ENCODE peak calls at places on chromosomes 2 and 18, in five cellular contexts. B, E, F, L and N are unnamed samples.

GRCh38 chr2:222561817-222562424 is 94.0 kb downstream of the FARSB start:
- DNase-seq in B (peak), E (peak), F (peak), L (no peak), N (peak)

GRCh38 chr2:12463189-12463588 is 253.5 kb upstream of the TRIB2 start:
- DNase-seq in B (no peak), E (no peak), F (no peak), L (no peak), N (no peak)

GRCh38 chr18:11021477-11021876 is 127.9 kb downstream of the PIEZO2 start:
- DNase-seq in B (no peak), E (no peak), F (no peak), L (no peak), N (no peak)

GRCh38 chr2:146370821-146371220 is 1474.0 kb upstream of the ACVR2A start:
- DNase-seq in B (peak), E (no peak), F (no peak), L (no peak), N (no peak)

GRCh38 chr2:138274421-138275291 is 226.9 kb upstream of the SPOPL start:
- DNase-seq in B (peak), E (no peak), F (no peak), L (peak), N (no peak)

GRCh38 chr2:112048887-112049286 is 6.2 kb upstream of the TMEM87B start:
- DNase-seq in B (peak), E (no peak), F (no peak), L (peak), N (no peak)

GRCh38 chr2:3648652-3649177 is 9.3 kb upstream of the ALLC start:
- DNase-seq in B (no peak), E (no peak), F (no peak), L (no peak), N (no peak)

GRCh38 chr2:165573534-165574461 is 104.3 kb downstream of the CSRNP3 start:
- DNase-seq in B (peak), E (peak), F (peak), L (no peak), N (peak)

GRCh38 chr2:159879061-159879604 is 81.1 kb upstream of the CD302 start:
- DNase-seq in B (peak), E (no peak), F (no peak), L (no peak), N (no peak)

GRCh38 chr2:144682248-144682647 is 162.3 kb upstream of the ZEB2 start:
- DNase-seq in B (no peak), E (no peak), F (no peak), L (no peak), N (no peak)

GRCh38 chr18:13452851-13453524 is 234.4 kb downstream of the LDLRAD4 start:
- DNase-seq in B (no peak), E (no peak), F (no peak), L (no peak), N (no peak)

GRCh38 chr2:238259085-238260020 is 19.5 kb upstream of the HES6 start:
- DNase-seq in B (no peak), E (no peak), F (peak), L (no peak), N (no peak)

GRCh38 chr18:78479443-78479842 is 500.2 kb upstream of the SALL3 start:
- DNase-seq in B (no peak), E (no peak), F (no peak), L (no peak), N (no peak)
- TF ChIP-seq CTCF in B (no peak), E (no peak), F (no peak), L (no peak), N (no peak)

DNA sequence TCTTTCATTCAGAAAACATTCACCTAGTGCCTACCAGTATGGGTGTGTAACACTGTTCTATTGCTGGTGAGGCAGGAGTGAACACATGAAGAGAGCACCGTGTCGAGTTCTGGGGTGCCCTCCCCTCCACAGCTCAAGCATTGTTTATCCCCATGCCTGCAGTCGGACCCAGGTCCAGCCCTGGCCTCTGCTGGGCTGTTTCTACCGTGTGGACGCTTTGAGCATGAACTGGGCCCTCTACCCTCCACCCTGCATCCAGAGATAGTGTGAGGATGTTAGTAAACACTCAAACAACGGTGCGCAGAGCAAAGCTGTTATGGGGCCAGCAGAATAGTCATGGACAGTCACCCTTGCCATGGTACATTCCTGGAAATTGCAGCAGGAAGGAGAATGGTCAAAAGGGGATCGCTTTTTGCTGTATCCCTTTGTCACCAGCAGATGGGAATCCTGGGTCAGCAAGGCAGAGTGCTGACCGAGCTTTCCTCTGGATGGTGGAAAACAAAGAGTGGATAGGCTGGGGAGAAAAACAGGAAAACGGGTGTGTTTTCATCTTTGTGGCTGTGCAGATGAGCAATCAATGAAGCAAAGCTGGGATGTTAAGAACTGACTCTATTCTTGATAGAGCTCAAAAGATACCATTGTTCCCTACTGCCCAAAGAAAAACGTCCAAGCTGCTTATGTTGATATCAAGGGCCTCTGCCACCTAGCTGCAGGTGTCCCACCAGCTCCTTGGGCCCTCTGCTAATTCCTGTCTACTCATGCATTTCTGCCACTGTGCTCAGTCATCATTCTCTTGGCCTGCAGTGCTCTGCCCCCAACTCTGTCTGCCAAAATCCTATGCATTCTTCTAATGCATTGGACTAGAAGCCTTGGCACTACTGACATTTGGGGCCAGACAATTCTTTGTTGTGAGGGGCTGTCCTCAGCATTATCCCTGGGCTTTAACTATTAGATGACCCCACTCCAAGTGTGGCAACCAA is 38.7 kb downstream of the REEP1 start:
- DNase-seq in B (no peak), E (peak), F (peak), L (no peak), N (peak)
- TF ChIP-seq CTCF in B (no peak), E (no peak), F (peak), L (peak), N (peak)

GRCh38 chr18:6044773-6045172 is 149.5 kb upstream of the TMEM200C start:
- DNase-seq in B (no peak), E (no peak), F (no peak), L (no peak), N (no peak)
- TF ChIP-seq CTCF in B (no peak), E (no peak), F (peak), L (peak), N (no peak)

GRCh38 chr2:74414913-74415761 is 6.3 kb downstream of the C2orf81 start:
- DNase-seq in B (peak), E (peak), F (no peak), L (no peak), N (no peak)
- TF ChIP-seq CTCF in B (no peak), E (no peak), F (no peak), L (peak), N (no peak)

GRCh38 chr2:182595650-182596049 is 120.4 kb upstream of the DNAJC10 start:
- DNase-seq in B (no peak), E (no peak), F (no peak), L (no peak), N (no peak)

GRCh38 chr2:182594286-182594685 is 121.8 kb upstream of the DNAJC10 start:
- DNase-seq in B (peak), E (no peak), F (no peak), L (no peak), N (no peak)

GRCh38 chr2:182593394-182593707 is 122.7 kb upstream of the DNAJC10 start:
- DNase-seq in B (peak), E (no peak), F (peak), L (peak), N (no peak)

GRCh38 chr2:182591774-182592173 is 124.3 kb upstream of the DNAJC10 start:
- DNase-seq in B (no peak), E (no peak), F (no peak), L (no peak), N (no peak)

GRCh38 chr2:182592691-182593393 is 123.2 kb upstream of the DNAJC10 start:
- DNase-seq in B (no peak), E (no peak), F (no peak), L (peak), N (no peak)
- TF ChIP-seq CTCF in B (no peak), E (no peak), F (no peak), L (no peak), N (no peak)

GRCh38 chr2:64609229-64609994 is 44.3 kb downstream of the SERTAD2 start:
- DNase-seq in B (peak), E (peak), F (no peak), L (no peak), N (peak)
- TF ChIP-seq CTCF in B (no peak), E (no peak), F (no peak), L (no peak), N (no peak)

DNA sequence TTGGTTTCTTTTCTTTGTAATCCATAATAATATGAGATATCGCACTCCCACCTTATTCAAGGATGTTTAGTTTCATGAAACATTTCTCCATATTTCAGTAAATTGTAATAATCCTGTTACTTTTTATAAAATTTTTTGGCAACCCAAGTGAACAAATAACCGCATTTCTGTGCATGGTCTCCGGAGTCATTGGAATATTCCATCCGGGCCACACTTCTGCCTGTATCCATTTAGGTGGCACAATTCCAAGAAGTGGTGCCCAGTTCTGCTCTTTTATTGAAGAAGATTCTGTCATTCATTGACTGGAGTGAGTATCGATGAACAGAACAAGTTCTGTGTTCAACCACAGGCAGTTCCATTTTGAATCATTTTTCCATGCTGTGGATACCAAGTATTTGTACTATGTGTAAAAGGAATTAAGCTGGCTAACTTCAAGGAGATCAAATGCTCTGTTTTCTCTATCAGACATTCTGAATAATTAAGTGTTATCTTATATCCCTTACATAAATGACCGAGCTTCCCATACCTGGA is 26.6 kb upstream of the ICOS start:
- DNase-seq in B (peak), E (no peak), F (no peak), L (no peak), N (no peak)
- TF ChIP-seq CTCF in B (no peak), E (no peak), F (no peak), L (no peak), N (no peak)

GRCh38 chr2:209423562-209424541 is at the start of gene MAP2:
- DNase-seq in B (peak), E (peak), F (peak), L (no peak), N (peak)
- TF ChIP-seq CTCF in B (peak), E (peak), F (peak), L (peak), N (peak)